ENCODE peak calls at places on chromosomes 5 and 9, in five cellular contexts. D is upper lobe of left lung, V is GM12864, I is endodermal cell, Z is upper lobe of right lung. F is an unnamed sample.

GRCh38 chr5:40981420-40981819 is 72.1 kb downstream of the C7 start:
- DNase-seq in I (no peak), V (no peak), Z (no peak), D (no peak), F (no peak)

GRCh38 chr5:142192296-142192695 is 83.7 kb downstream of the NDFIP1 start:
- DNase-seq in I (no peak), V (no peak), D (no peak), Z (no peak), F (no peak)

GRCh38 chr9:79809931-79810330 is 238.2 kb downstream of the TLE4 start:
- DNase-seq in V (no peak), I (no peak), Z (no peak), D (no peak), F (no peak)

GRCh38 chr9:134318481-134318891 is 7.8 kb upstream of the RXRA start:
- DNase-seq in V (no peak), Z (peak; percentile 51), D (peak; percentile 34), I (no peak), F (no peak)

GRCh38 chr9:104104407-104104806 is 10.3 kb downstream of the SMC2 start:
- DNase-seq in V (no peak), D (no peak), I (no peak), Z (no peak), F (no peak)

GRCh38 chr5:76608833-76609232 is 14.4 kb downstream of the F2RL2 start:
- DNase-seq in Z (no peak), V (no peak), D (no peak), I (no peak), F (no peak)

GRCh38 chr9:127182901-127183746 is 60.7 kb upstream of the ANGPTL2 start:
- DNase-seq in I (peak; percentile 74), V (no peak), D (no peak), Z (peak; percentile 50), F (no peak)

GRCh38 chr5:142644127-142644526 is 41.8 kb downstream of the FGF1 start:
- DNase-seq in I (no peak), D (no peak), Z (no peak), V (no peak), F (no peak)

GRCh38 chr5:131224387-131225191 is 39.3 kb upstream of the CDC42SE2 start:
- DNase-seq in Z (no peak), D (no peak), I (no peak), V (peak; percentile 84), F (no peak)

GRCh38 chr9:12862596-12862995 is 87.8 kb downstream of the LURAP1L start:
- DNase-seq in I (no peak), D (no peak), V (no peak), Z (no peak), F (no peak)

GRCh38 chr9:125541840-125542243 is 165.2 kb downstream of the MAPKAP1 start:
- DNase-seq in D (no peak), I (no peak), V (no peak), Z (no peak), F (no peak)

GRCh38 chr5:147075187-147075586 is 159.6 kb upstream of the STK32A start:
- DNase-seq in Z (no peak), I (no peak), V (no peak), D (no peak), F (no peak)

GRCh38 chr9:71669265-71669975 is 98.9 kb downstream of the CEMIP2 start:
- DNase-seq in D (no peak), V (no peak), I (no peak), Z (no peak), F (no peak)
- TF ChIP-seq CTCF in D (no peak), V (no peak), I (peak; percentile 65), Z (no peak), F (no peak)

GRCh38 chr9:113387560-113388230 is 10.9 kb upstream of the HDHD3 start:
- DNase-seq in V (no peak), Z (peak; percentile 37), D (no peak), I (no peak), F (no peak)
- TF ChIP-seq CTCF in V (no peak), Z (no peak), D (no peak), I (no peak), F (no peak)

DNA sequence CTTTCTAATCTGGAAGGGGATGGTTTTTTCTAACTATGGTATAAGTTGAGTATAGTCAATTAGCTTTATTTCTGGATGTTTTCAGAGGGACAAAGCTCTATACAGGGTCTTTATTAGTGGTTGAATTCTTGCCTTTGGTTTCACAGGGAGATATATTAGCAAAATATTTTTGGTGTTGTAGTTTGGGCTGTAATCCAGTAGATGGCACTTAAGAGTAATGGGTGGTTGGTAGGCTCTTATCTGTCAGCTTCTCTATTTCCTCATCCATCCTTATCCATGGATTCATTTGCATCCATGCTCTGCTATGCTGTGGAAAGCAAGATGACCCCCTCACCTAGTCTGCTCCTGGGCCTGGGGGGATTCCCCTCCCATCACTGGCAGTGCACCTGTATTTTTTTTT is 363.6 kb upstream of the CYLC2 start:
- DNase-seq in I (no peak), D (no peak), Z (no peak), V (no peak), F (no peak)
- TF ChIP-seq CTCF in I (peak; percentile 69), D (no peak), Z (peak; percentile 6), V (peak; percentile 47), F (no peak)

DNA sequence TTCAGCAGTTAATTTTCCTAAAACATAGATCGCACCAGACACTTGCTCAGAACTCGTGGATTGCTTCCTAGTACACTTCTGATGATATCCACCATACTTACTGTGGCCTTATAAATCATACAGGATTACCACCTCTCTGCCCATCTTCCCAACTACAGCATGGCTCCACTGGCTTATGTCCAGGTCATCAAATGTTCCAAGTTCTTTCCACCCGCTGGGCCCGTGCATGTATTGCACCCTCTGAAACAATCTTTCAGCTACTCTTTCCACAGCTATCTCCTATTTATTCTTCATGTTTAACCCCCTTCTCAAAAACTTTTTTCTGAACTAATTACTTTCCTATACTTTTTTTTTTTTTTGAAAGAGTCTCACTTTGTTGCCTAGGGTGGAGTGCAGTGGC is 18.5 kb downstream of the FBXW2 start:
- DNase-seq in Z (no peak), I (no peak), V (no peak), D (no peak), F (no peak)
- TF ChIP-seq CTCF in Z (no peak), I (peak; percentile 12), V (no peak), D (no peak), F (no peak)

GRCh38 chr9:122051401-122052346 is 41.4 kb downstream of the TTLL11 start:
- DNase-seq in D (no peak), V (peak; percentile 31), Z (no peak), I (no peak), F (no peak)
- TF ChIP-seq CTCF in D (no peak), V (no peak), Z (no peak), I (no peak), F (no peak)

DNA sequence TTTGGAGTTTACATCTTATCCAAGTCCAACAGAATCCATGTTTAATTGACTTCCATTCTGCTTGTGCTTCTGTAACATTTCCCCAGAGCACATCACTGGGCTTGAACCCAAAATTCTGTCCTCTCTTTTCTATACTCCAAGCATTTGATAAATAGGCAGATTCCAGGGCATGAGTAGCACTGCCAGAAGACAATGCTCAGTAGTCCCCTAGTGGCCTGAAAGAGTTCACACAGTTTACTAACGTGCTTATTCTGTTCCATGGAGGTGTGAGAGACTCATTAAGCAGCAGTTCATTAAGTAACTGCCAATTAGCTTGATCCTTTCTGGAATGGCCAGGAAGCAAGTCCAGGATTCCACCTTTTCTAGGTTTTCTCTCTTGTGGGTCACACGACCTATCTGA is 9.4 kb upstream of the GABRA6 start:
- DNase-seq in I (peak; percentile 56), V (no peak), D (no peak), Z (no peak), F (no peak)
- TF ChIP-seq CTCF in I (peak; percentile 85), V (peak; percentile 74), D (no peak), Z (peak; percentile 40), F (no peak)

GRCh38 chr9:88659126-88659525 is 124.1 kb downstream of the NXNL2 start:
- DNase-seq in D (no peak), I (no peak), Z (no peak), V (no peak), F (no peak)

GRCh38 chr9:88660611-88661010 is 125.6 kb downstream of the NXNL2 start:
- DNase-seq in D (no peak), I (peak; percentile 85), Z (no peak), V (no peak), F (no peak)

GRCh38 chr9:88658311-88658822 is 123.4 kb downstream of the NXNL2 start:
- DNase-seq in V (no peak), Z (no peak), D (no peak), I (no peak), F (no peak)

GRCh38 chr9:88663766-88664419 is 128.9 kb downstream of the NXNL2 start:
- DNase-seq in V (no peak), I (no peak), D (no peak), Z (no peak), F (no peak)

GRCh38 chr9:88661759-88662158 is 126.8 kb downstream of the NXNL2 start:
- DNase-seq in Z (no peak), I (no peak), V (no peak), D (no peak), F (no peak)
- TF ChIP-seq CTCF in Z (no peak), I (peak; percentile 36), V (no peak), D (no peak), F (no peak)